ENCODE peak calls at places on chromosomes 3 and 15, in five cellular contexts. U, K, Q, R and V are unnamed samples.

GRCh38 chr3:185939721-185940120 is 1.9 kb upstream of the TRA2B start:
- DNase-seq in U (no peak), K (no peak), Q (no peak), R (no peak), V (no peak)

GRCh38 chr3:98574157-98574556 is 19.3 kb downstream of the CPOX start:
- DNase-seq in U (no peak), K (no peak), Q (no peak), R (peak; percentile 47), V (no peak)

GRCh38 chr3:139759470-139759869 is 81.7 kb upstream of the NMNAT3 start:
- DNase-seq in U (no peak), K (no peak), Q (no peak), R (no peak), V (no peak)

GRCh38 chr3:16048435-16049318 is 125.8 kb upstream of the GALNT15 start:
- DNase-seq in U (no peak), K (peak; percentile 61), Q (peak; percentile 24), R (peak; percentile 73), V (peak; percentile 72)

GRCh38 chr15:25056484-25057429 is 102.0 kb downstream of the SNRPN start:
- DNase-seq in U (peak; percentile 63), K (no peak), Q (no peak), R (peak; percentile 13), V (no peak)

GRCh38 chr3:37627951-37628620 is 233.6 kb upstream of the CTDSPL start:
- DNase-seq in U (no peak), K (no peak), Q (peak; percentile 20), R (no peak), V (no peak)

GRCh38 chr3:377158-377561 is 180.6 kb downstream of the CHL1 start:
- DNase-seq in U (no peak), K (no peak), Q (no peak), R (peak; percentile 5), V (peak; percentile 42)

GRCh38 chr3:37372669-37373068 is 198.3 kb upstream of the LRRFIP2 start:
- DNase-seq in U (no peak), K (no peak), Q (no peak), R (no peak), V (no peak)

GRCh38 chr15:96064351-96064756 is 266.1 kb upstream of the NR2F2 start:
- DNase-seq in U (no peak), K (no peak), Q (no peak), R (no peak), V (peak; percentile 8)

GRCh38 chr15:96014939-96015338 is 315.6 kb upstream of the NR2F2 start:
- DNase-seq in U (no peak), K (no peak), Q (no peak), R (no peak), V (no peak)

GRCh38 chr3:29282431-29283296 is 1.8 kb downstream of the RBMS3 start:
- DNase-seq in U (no peak), K (no peak), Q (no peak), R (no peak), V (no peak)

GRCh38 chr15:65980824-65981456 is 111.6 kb downstream of the RAB11A start:
- DNase-seq in U (peak; percentile 90), K (peak; percentile 56), Q (no peak), R (peak; percentile 65), V (peak; percentile 30)

GRCh38 chr3:81684739-81685395 is 76.6 kb downstream of the GBE1 start:
- DNase-seq in U (no peak), K (no peak), Q (no peak), R (peak; percentile 58), V (peak; percentile 20)

GRCh38 chr3:129542747-129543146 is 228 bp upstream of the H1-8 start:
- DNase-seq in U (no peak), K (no peak), Q (no peak), R (no peak), V (no peak)

GRCh38 chr15:20356444-20357138 is 185.0 kb downstream of the GOLGA6L6 start:
- DNase-seq in U (peak; percentile 90), K (peak; percentile 32), Q (no peak), R (peak; percentile 88), V (peak; percentile 45)

GRCh38 chr3:140053011-140053702 is 118.2 kb downstream of the CLSTN2 start:
- DNase-seq in U (no peak), K (no peak), Q (no peak), R (no peak), V (no peak)

GRCh38 chr3:38551026-38551832 is 55.1 kb downstream of the EXOG start:
- DNase-seq in U (no peak), K (no peak), Q (no peak), R (no peak), V (no peak)

GRCh38 chr15:94324117-94324826 is 92.9 kb downstream of the MCTP2 start:
- DNase-seq in U (peak; percentile 54), K (peak; percentile 15), Q (peak; percentile 45), R (peak; percentile 35), V (peak; percentile 34)

GRCh38 chr3:194485876-194486539 is 794 bp downstream of the ATP13A3 start:
- DNase-seq in U (no peak), K (no peak), Q (no peak), R (peak; percentile 40), V (no peak)

GRCh38 chr3:16993227-16993626 is 108.5 kb downstream of the PLCL2 start:
- DNase-seq in U (no peak), K (no peak), Q (no peak), R (no peak), V (no peak)

GRCh38 chr3:107775958-107776357 is 253.2 kb downstream of the BBX start:
- DNase-seq in U (no peak), K (no peak), Q (no peak), R (no peak), V (no peak)

GRCh38 chr3:118436863-118437262 is 597.8 kb downstream of the IGSF11 start:
- DNase-seq in U (no peak), K (no peak), Q (no peak), R (peak; percentile 75), V (no peak)

GRCh38 chr15:65384505-65384894 is 6.7 kb upstream of the IGDCC3 start:
- DNase-seq in U (no peak), K (no peak), Q (no peak), R (no peak), V (no peak)

GRCh38 chr15:98805434-98806274 is 157.3 kb downstream of the IGF1R start:
- DNase-seq in U (no peak), K (no peak), Q (no peak), R (peak; percentile 4), V (peak; percentile 32)

GRCh38 chr15:77474987-77475385 is 54.3 kb downstream of the HMG20A start:
- DNase-seq in U (no peak), K (no peak), Q (no peak), R (no peak), V (no peak)

GRCh38 chr3:66177026-66177425 is 43.8 kb upstream of the SLC25A26 start:
- DNase-seq in U (no peak), K (no peak), Q (no peak), R (no peak), V (no peak)

GRCh38 chr3:113771993-113772392 is 25.2 kb downstream of the ATP6V1A start:
- DNase-seq in U (no peak), K (no peak), Q (no peak), R (no peak), V (peak; percentile 11)

GRCh38 chr3:138862924-138863775 is 28.4 kb upstream of the PIK3CB start:
- DNase-seq in U (peak; percentile 53), K (peak; percentile 81), Q (no peak), R (peak; percentile 84), V (peak; percentile 97)

DNA sequence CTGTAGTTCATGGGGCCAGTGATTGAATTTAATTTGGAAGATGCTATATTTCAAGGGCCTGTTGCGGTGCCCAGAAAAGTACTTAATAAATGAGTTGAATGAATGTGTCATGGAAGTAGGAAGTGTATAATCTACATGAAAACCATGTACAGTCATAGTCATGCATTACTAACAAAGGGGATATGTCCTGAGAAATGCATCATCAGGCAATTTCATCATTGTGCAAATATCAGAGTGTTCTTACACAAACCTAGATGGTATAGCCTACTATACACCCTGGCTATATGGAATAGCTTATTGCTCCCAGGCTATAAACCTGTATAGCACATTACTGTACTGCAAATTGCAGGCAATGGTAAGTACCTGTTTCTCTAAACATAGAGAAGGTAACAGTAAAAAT is 10.7 kb upstream of the MYO5C start:
- DNase-seq in U (no peak), K (no peak), Q (no peak), R (no peak), V (no peak)
- TF ChIP-seq RAD21 in U (no peak), K (no peak), Q (no peak), R (no peak), V (no peak)

DNA sequence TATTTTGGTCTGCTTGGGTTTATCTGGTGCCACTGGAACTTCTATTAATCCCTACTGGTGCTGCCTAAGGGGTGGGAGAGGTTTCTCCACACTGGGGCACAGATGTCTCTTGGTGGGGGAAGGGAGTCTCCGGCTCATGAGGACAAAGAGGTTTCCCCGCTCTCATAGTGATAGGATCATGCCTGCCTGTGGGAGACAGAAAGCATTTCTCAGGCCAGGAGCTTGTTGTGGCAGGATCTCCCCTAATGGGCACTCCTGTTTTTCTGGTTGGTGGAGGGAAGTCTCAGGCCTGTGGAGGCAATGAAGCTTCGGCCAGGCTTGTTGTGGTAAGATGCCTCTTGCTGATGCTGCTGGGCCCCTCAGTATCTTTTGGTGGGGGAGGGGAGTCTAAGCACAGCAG is 84.4 kb upstream of the THRB start:
- DNase-seq in U (no peak), K (no peak), Q (no peak), R (peak; percentile 28), V (no peak)
- TF ChIP-seq ZNF274 in U (no peak), K (no peak), Q (no peak), R (no peak), V (no peak)

GRCh38 chr3:18424862-18425640 is at the start of gene SATB1:
- DNase-seq in U (peak; percentile 87), K (no peak), Q (no peak), R (peak; percentile 41), V (no peak)

GRCh38 chr3:18422972-18423371 is 2.2 kb downstream of the SATB1 start:
- DNase-seq in U (no peak), K (no peak), Q (no peak), R (no peak), V (no peak)

GRCh38 chr3:18425641-18426403 is 683 bp upstream of the SATB1 start:
- DNase-seq in U (peak; percentile 78), K (no peak), Q (no peak), R (no peak), V (no peak)

GRCh38 chr3:18424213-18424861 is 802 bp downstream of the SATB1 start:
- DNase-seq in U (peak; percentile 51), K (no peak), Q (no peak), R (no peak), V (no peak)

DNA sequence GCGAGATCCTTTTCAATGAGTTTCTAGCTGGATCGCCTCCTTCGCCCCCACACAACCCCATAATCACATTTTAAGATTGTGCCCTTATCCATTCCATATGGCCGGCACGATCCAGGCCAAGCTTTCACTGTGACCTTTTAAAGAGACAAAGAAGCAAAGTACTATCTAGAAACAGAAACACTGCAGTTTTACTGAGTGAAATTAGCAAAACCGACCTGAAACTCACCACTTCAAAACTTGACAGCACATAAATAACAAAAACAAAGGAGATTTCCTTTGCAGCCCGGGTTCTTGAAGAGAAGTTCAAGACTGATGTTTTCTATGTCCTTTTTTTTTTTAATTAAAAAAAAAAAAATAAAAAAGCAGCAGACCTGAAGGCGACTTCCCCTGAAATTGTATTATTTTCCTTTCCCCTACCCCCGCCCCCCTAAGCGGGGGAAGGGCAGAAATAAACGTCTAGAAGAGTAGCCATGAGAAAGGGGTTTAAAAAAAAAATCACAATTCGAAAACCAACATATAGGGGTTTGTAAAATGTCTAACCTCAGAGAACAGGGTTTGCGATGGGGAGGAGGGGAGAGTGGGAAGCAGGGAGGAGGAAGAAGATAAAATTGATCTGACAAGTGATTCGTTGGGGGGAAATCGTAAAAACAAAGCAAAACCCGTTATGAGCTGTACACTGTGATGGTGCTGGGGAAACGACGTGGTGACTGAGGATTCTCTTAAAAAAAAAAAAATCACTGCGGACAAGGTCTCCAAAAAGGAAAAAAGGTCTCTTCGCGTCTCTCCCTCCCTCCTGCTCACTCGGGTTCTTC is 1.5 kb downstream of the SATB1 start:
- DNase-seq in U (peak; percentile 69), K (peak; percentile 26), Q (peak; percentile 37), R (peak; percentile 31), V (no peak)
- TF ChIP-seq RAD21 in U (no peak), K (no peak), Q (no peak), R (no peak), V (no peak)

GRCh38 chr15:78537266-78537665 is 3.0 kb upstream of the PSMA4 start:
- DNase-seq in U (no peak), K (no peak), Q (no peak), R (no peak), V (no peak)
- TF ChIP-seq ZNF274 in U (no peak), K (no peak), Q (no peak), R (no peak), V (no peak)